ENCODE peak calls at places on chromosomes 1 and 21, in seven cellular contexts. One of them, this sample, is unnamed. For H3K4me1, the result is how much of the 10 kb centered on the place peaks cover.

GRCh38 chr1:232984577-232985425 is 34.4 kb downstream of the NTPCR start:
- DNase-seq in neuronal stem cell: no peak
- DNase-seq in mesenchymal stem cell: no peak
- DNase-seq in H9: no peak
- DNase-seq in mesendoderm: no peak
- DNase-seq in H1: no peak
- DNase-seq in IMR-90: no peak
- DNase-seq in this sample: no peak

GRCh38 chr1:15424981-15425380 is 13.3 kb upstream of the CTRC start:
- DNase-seq in mesenchymal stem cell: no peak
- DNase-seq in H9: no peak
- DNase-seq in H1: no peak
- DNase-seq in mesendoderm: no peak
- DNase-seq in neuronal stem cell: no peak
- DNase-seq in IMR-90: no peak
- DNase-seq in this sample: no peak

GRCh38 chr1:227449051-227449450 is 114.3 kb upstream of the ZNF678 start:
- DNase-seq in H1: peak
- DNase-seq in neuronal stem cell: no peak
- DNase-seq in mesendoderm: peak
- DNase-seq in H9: peak
- DNase-seq in IMR-90: no peak
- DNase-seq in mesenchymal stem cell: peak
- DNase-seq in this sample: peak

GRCh38 chr1:174659823-174660222 is 212.1 kb downstream of the GPR52 start:
- DNase-seq in H9: no peak
- DNase-seq in IMR-90: peak
- DNase-seq in neuronal stem cell: no peak
- DNase-seq in mesendoderm: no peak
- DNase-seq in H1: no peak
- DNase-seq in mesenchymal stem cell: no peak
- DNase-seq in this sample: peak

GRCh38 chr21:34511154-34511553 is 856 bp downstream of the KCNE1 start:
- DNase-seq in IMR-90: no peak
- DNase-seq in H1: no peak
- DNase-seq in neuronal stem cell: no peak
- DNase-seq in mesendoderm: peak
- DNase-seq in H9: no peak
- DNase-seq in mesenchymal stem cell: peak
- DNase-seq in this sample: no peak

GRCh38 chr1:231847612-231848390 is 221.2 kb downstream of the DISC1 start:
- DNase-seq in H9: no peak
- DNase-seq in H1: no peak
- DNase-seq in mesendoderm: no peak
- DNase-seq in neuronal stem cell: no peak
- DNase-seq in IMR-90: no peak
- DNase-seq in mesenchymal stem cell: no peak
- DNase-seq in this sample: no peak

GRCh38 chr1:181251001-181251712 is 162.7 kb downstream of the IER5 start:
- DNase-seq in IMR-90: peak
- DNase-seq in mesenchymal stem cell: no peak
- DNase-seq in H9: no peak
- DNase-seq in neuronal stem cell: no peak
- DNase-seq in H1: no peak
- DNase-seq in mesendoderm: no peak
- DNase-seq in this sample: no peak

GRCh38 chr21:41643246-41643966 is 123.4 kb downstream of the RIPK4 start:
- DNase-seq in neuronal stem cell: no peak
- DNase-seq in H9: no peak
- DNase-seq in mesenchymal stem cell: no peak
- DNase-seq in mesendoderm: no peak
- DNase-seq in H1: no peak
- DNase-seq in IMR-90: no peak
- DNase-seq in this sample: no peak

GRCh38 chr1:221837886-221838285 is 96.0 kb upstream of the DUSP10 start:
- DNase-seq in mesendoderm: no peak
- DNase-seq in mesenchymal stem cell: no peak
- DNase-seq in H9: no peak
- DNase-seq in IMR-90: no peak
- DNase-seq in H1: no peak
- DNase-seq in neuronal stem cell: no peak
- DNase-seq in this sample: no peak

GRCh38 chr1:12748778-12749355 is 2.9 kb downstream of the CFAP107 start:
- DNase-seq in H1: no peak
- DNase-seq in mesenchymal stem cell: no peak
- DNase-seq in H9: no peak
- DNase-seq in neuronal stem cell: no peak
- DNase-seq in IMR-90: no peak
- DNase-seq in mesendoderm: no peak
- DNase-seq in this sample: no peak

GRCh38 chr1:109772658-109773202 is 9.0 kb upstream of the EPS8L3 start:
- DNase-seq in IMR-90: no peak
- DNase-seq in neuronal stem cell: no peak
- DNase-seq in mesenchymal stem cell: no peak
- DNase-seq in H9: no peak
- DNase-seq in H1: no peak
- DNase-seq in mesendoderm: no peak
- DNase-seq in this sample: no peak

DNA sequence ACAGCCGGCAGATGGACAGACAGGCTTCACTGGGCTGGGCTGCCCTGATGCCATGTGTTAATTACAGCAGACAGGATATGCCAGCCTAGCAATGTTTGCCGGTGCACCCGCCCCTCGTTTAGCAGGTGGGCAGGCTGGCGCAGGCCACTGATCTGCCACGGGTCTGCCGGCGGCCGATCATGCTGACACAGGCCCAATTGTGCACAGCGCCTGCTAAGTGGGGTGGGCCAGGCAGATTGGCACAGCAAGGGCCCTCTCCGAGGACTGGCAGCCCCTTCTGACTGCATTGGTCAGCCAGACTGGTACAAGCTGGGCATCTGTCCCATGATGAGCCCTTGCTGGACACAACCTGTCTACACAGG is 172.1 kb downstream of the IGSF21 start:
- DNase-seq in mesendoderm: no peak
- DNase-seq in H9: no peak
- DNase-seq in IMR-90: no peak
- DNase-seq in neuronal stem cell: no peak
- DNase-seq in mesenchymal stem cell: no peak
- DNase-seq in H1: no peak
- DNase-seq in this sample: no peak
- H3K4me1 ChIP-seq in mesendoderm: under half
- H3K4me1 ChIP-seq in H9: under half
- H3K4me1 ChIP-seq in IMR-90: under half
- H3K4me1 ChIP-seq in neuronal stem cell: under half
- H3K4me1 ChIP-seq in mesenchymal stem cell: under half
- H3K4me1 ChIP-seq in H1: under half
- H3K4me1 ChIP-seq in this sample: under half

GRCh38 chr1:243723458-243724043 is 126.5 kb downstream of the AKT3 start:
- DNase-seq in H9: no peak
- DNase-seq in IMR-90: no peak
- DNase-seq in H1: no peak
- DNase-seq in mesenchymal stem cell: peak
- DNase-seq in mesendoderm: no peak
- DNase-seq in neuronal stem cell: no peak
- DNase-seq in this sample: peak
- H4K8ac ChIP-seq in H9: no peak
- H4K8ac ChIP-seq in IMR-90: peak
- H4K8ac ChIP-seq in H1: no peak
- H4K8ac ChIP-seq in mesenchymal stem cell: no peak
- H4K8ac ChIP-seq in mesendoderm: no peak
- H4K8ac ChIP-seq in neuronal stem cell: no peak
- H4K8ac ChIP-seq in this sample: no peak

GRCh38 chr1:236321101-236321500 is 39.3 kb upstream of the ERO1B start:
- DNase-seq in neuronal stem cell: no peak
- DNase-seq in mesendoderm: no peak
- DNase-seq in IMR-90: no peak
- DNase-seq in H9: no peak
- DNase-seq in mesenchymal stem cell: no peak
- DNase-seq in H1: no peak
- DNase-seq in this sample: no peak
- H3K4me1 ChIP-seq in neuronal stem cell: under half
- H3K4me1 ChIP-seq in mesendoderm: under half
- H3K4me1 ChIP-seq in IMR-90: under half
- H3K4me1 ChIP-seq in H9: under half
- H3K4me1 ChIP-seq in mesenchymal stem cell: under half
- H3K4me1 ChIP-seq in H1: under half
- H3K4me1 ChIP-seq in this sample: under half

GRCh38 chr1:72557446-72558049 is 275.2 kb upstream of the NEGR1 start:
- DNase-seq in IMR-90: peak
- DNase-seq in mesendoderm: peak
- DNase-seq in H9: peak
- DNase-seq in mesenchymal stem cell: peak
- DNase-seq in H1: no peak
- DNase-seq in neuronal stem cell: peak
- DNase-seq in this sample: no peak
- H4K8ac ChIP-seq in IMR-90: no peak
- H4K8ac ChIP-seq in mesendoderm: no peak
- H4K8ac ChIP-seq in H9: no peak
- H4K8ac ChIP-seq in mesenchymal stem cell: no peak
- H4K8ac ChIP-seq in H1: no peak
- H4K8ac ChIP-seq in neuronal stem cell: no peak
- H4K8ac ChIP-seq in this sample: no peak

GRCh38 chr1:159911668-159912067 is 11.7 kb upstream of the CFAP45 start:
- DNase-seq in mesendoderm: no peak
- DNase-seq in H1: no peak
- DNase-seq in IMR-90: no peak
- DNase-seq in H9: no peak
- DNase-seq in mesenchymal stem cell: peak
- DNase-seq in neuronal stem cell: no peak
- DNase-seq in this sample: no peak

GRCh38 chr1:159909381-159909780 is 9.4 kb upstream of the CFAP45 start:
- DNase-seq in H9: no peak
- DNase-seq in H1: no peak
- DNase-seq in IMR-90: no peak
- DNase-seq in mesendoderm: peak
- DNase-seq in neuronal stem cell: no peak
- DNase-seq in mesenchymal stem cell: peak
- DNase-seq in this sample: peak

GRCh38 chr1:159913451-159914192 is 11.7 kb downstream of the TAGLN2 start:
- DNase-seq in neuronal stem cell: no peak
- DNase-seq in mesendoderm: peak
- DNase-seq in mesenchymal stem cell: no peak
- DNase-seq in IMR-90: no peak
- DNase-seq in H1: no peak
- DNase-seq in H9: peak
- DNase-seq in this sample: no peak

GRCh38 chr1:159906960-159907359 is 7.0 kb upstream of the CFAP45 start:
- DNase-seq in H1: no peak
- DNase-seq in mesenchymal stem cell: no peak
- DNase-seq in neuronal stem cell: no peak
- DNase-seq in mesendoderm: no peak
- DNase-seq in H9: no peak
- DNase-seq in IMR-90: no peak
- DNase-seq in this sample: peak

DNA sequence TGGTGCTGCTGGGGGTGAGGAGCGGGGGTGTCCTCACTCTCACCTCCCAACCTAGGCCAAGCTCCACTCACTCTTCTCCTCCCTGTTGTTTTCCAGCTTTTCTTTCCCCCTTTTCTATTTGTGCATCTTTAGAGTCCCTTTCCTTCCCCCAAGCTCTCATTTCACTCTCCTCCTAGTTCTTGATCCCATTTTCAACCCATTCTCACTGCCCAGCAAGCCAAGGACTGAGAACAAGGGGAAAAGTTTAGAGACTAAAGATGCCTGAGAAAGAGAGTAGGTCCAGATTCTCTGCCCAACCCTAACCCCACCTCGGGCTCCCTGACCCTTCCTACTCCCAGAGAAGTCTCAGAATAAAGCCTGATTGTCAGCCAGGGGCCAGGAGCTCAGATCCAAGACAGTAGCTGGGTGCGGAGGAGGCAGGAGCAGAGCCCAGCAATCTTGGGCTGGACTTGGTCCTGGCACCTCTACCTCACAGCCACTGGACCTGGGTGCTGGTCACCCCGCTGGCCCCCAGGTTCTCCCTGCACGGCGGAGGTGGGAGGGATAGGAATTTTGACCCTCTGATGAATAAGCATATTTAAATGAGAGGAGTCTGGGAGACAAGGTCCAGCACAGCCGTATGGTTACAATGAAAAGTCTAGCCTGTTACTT is 8.4 kb upstream of the CFAP45 start:
- DNase-seq in mesendoderm: no peak
- DNase-seq in mesenchymal stem cell: no peak
- DNase-seq in IMR-90: no peak
- DNase-seq in H9: no peak
- DNase-seq in neuronal stem cell: no peak
- DNase-seq in H1: no peak
- DNase-seq in this sample: no peak
- H3K4me1 ChIP-seq in mesendoderm: under half
- H3K4me1 ChIP-seq in mesenchymal stem cell: under half
- H3K4me1 ChIP-seq in IMR-90: under half
- H3K4me1 ChIP-seq in H9: under half
- H3K4me1 ChIP-seq in neuronal stem cell: under half
- H3K4me1 ChIP-seq in H1: under half
- H3K4me1 ChIP-seq in this sample: under half